ENCODE peak calls at places on chromosomes 5 and 9, in eight cellular contexts. One of them, this sample, is unnamed.

GRCh38 chr5:18101532-18101931 is 467.3 kb downstream of the TAF11L14 start:
- DNase-seq in A549: no peak
- DNase-seq in endothelial cell of umbilical vein: no peak
- DNase-seq in upper lobe of left lung: no peak
- DNase-seq in vagina: no peak
- DNase-seq in HepG2: no peak
- DNase-seq in ovary: no peak
- DNase-seq in heart left ventricle: no peak
- DNase-seq in this sample: no peak

GRCh38 chr9:125409217-125409636 is 147.6 kb downstream of the GAPVD1 start:
- DNase-seq in A549: peak
- DNase-seq in endothelial cell of umbilical vein: no peak
- DNase-seq in upper lobe of left lung: peak
- DNase-seq in vagina: no peak
- DNase-seq in HepG2: no peak
- DNase-seq in ovary: no peak
- DNase-seq in heart left ventricle: peak
- DNase-seq in this sample: no peak

GRCh38 chr9:136610426-136610825 is 52.3 kb upstream of the EGFL7 start:
- DNase-seq in A549: no peak
- DNase-seq in endothelial cell of umbilical vein: no peak
- DNase-seq in upper lobe of left lung: peak
- DNase-seq in vagina: no peak
- DNase-seq in HepG2: no peak
- DNase-seq in ovary: no peak
- DNase-seq in heart left ventricle: no peak
- DNase-seq in this sample: no peak

GRCh38 chr5:78129632-78130031 is 164.9 kb downstream of the AP3B1 start:
- DNase-seq in A549: no peak
- DNase-seq in endothelial cell of umbilical vein: no peak
- DNase-seq in upper lobe of left lung: no peak
- DNase-seq in vagina: no peak
- DNase-seq in HepG2: no peak
- DNase-seq in ovary: no peak
- DNase-seq in heart left ventricle: no peak
- DNase-seq in this sample: no peak

GRCh38 chr5:72394688-72395087 is 74.5 kb downstream of the PTCD2 start:
- DNase-seq in A549: peak
- DNase-seq in endothelial cell of umbilical vein: peak
- DNase-seq in upper lobe of left lung: no peak
- DNase-seq in vagina: no peak
- DNase-seq in HepG2: no peak
- DNase-seq in ovary: no peak
- DNase-seq in heart left ventricle: no peak
- DNase-seq in this sample: no peak

GRCh38 chr5:122093861-122094650 is 16.0 kb upstream of the LOX start:
- DNase-seq in A549: no peak
- DNase-seq in endothelial cell of umbilical vein: no peak
- DNase-seq in upper lobe of left lung: no peak
- DNase-seq in vagina: no peak
- DNase-seq in HepG2: no peak
- DNase-seq in ovary: no peak
- DNase-seq in heart left ventricle: no peak
- DNase-seq in this sample: no peak

GRCh38 chr9:82673904-82674303 is 389.0 kb downstream of the RASEF start:
- DNase-seq in A549: no peak
- DNase-seq in endothelial cell of umbilical vein: no peak
- DNase-seq in upper lobe of left lung: no peak
- DNase-seq in vagina: no peak
- DNase-seq in HepG2: no peak
- DNase-seq in ovary: no peak
- DNase-seq in heart left ventricle: no peak
- DNase-seq in this sample: no peak

GRCh38 chr9:129751841-129752801 is 721 bp downstream of the PTGES start:
- DNase-seq in A549: no peak
- DNase-seq in endothelial cell of umbilical vein: no peak
- DNase-seq in upper lobe of left lung: no peak
- DNase-seq in vagina: no peak
- DNase-seq in HepG2: no peak
- DNase-seq in ovary: no peak
- DNase-seq in heart left ventricle: no peak
- DNase-seq in this sample: no peak

GRCh38 chr9:35842020-35842745 is 13.2 kb downstream of the TMEM8B start:
- DNase-seq in A549: no peak
- DNase-seq in endothelial cell of umbilical vein: no peak
- DNase-seq in upper lobe of left lung: peak
- DNase-seq in vagina: no peak
- DNase-seq in HepG2: no peak
- DNase-seq in ovary: no peak
- DNase-seq in heart left ventricle: no peak
- DNase-seq in this sample: peak

GRCh38 chr9:21455320-21455719 is 15.1 kb downstream of the IFNA1 start:
- DNase-seq in A549: peak
- DNase-seq in endothelial cell of umbilical vein: peak
- DNase-seq in upper lobe of left lung: no peak
- DNase-seq in vagina: no peak
- DNase-seq in HepG2: peak
- DNase-seq in ovary: no peak
- DNase-seq in heart left ventricle: no peak
- DNase-seq in this sample: no peak

GRCh38 chr5:21654-22233 is 70.2 kb upstream of the PLEKHG4B start:
- DNase-seq in A549: peak
- DNase-seq in endothelial cell of umbilical vein: no peak
- DNase-seq in upper lobe of left lung: no peak
- DNase-seq in vagina: no peak
- DNase-seq in HepG2: no peak
- DNase-seq in ovary: no peak
- DNase-seq in heart left ventricle: no peak
- DNase-seq in this sample: no peak

GRCh38 chr5:27437594-27438200 is 399.3 kb upstream of the CDH9 start:
- DNase-seq in A549: no peak
- DNase-seq in endothelial cell of umbilical vein: no peak
- DNase-seq in upper lobe of left lung: no peak
- DNase-seq in vagina: no peak
- DNase-seq in HepG2: no peak
- DNase-seq in ovary: no peak
- DNase-seq in heart left ventricle: no peak
- DNase-seq in this sample: no peak

GRCh38 chr9:108093773-108094675 is 604.5 kb upstream of the KLF4 start:
- DNase-seq in A549: peak
- DNase-seq in endothelial cell of umbilical vein: no peak
- DNase-seq in upper lobe of left lung: no peak
- DNase-seq in vagina: no peak
- DNase-seq in HepG2: peak
- DNase-seq in ovary: no peak
- DNase-seq in heart left ventricle: no peak
- DNase-seq in this sample: no peak

GRCh38 chr5:124596595-124597388 is 149.6 kb downstream of the ZNF608 start:
- DNase-seq in A549: peak
- DNase-seq in endothelial cell of umbilical vein: peak
- DNase-seq in upper lobe of left lung: no peak
- DNase-seq in vagina: no peak
- DNase-seq in HepG2: peak
- DNase-seq in ovary: no peak
- DNase-seq in heart left ventricle: no peak
- DNase-seq in this sample: no peak

GRCh38 chr9:81669011-81669739 is 20.2 kb downstream of the TLE1 start:
- DNase-seq in A549: no peak
- DNase-seq in endothelial cell of umbilical vein: no peak
- DNase-seq in upper lobe of left lung: no peak
- DNase-seq in vagina: no peak
- DNase-seq in HepG2: no peak
- DNase-seq in ovary: no peak
- DNase-seq in heart left ventricle: no peak
- DNase-seq in this sample: no peak

GRCh38 chr5:153081385-153081784 is 409.1 kb upstream of the GRIA1 start:
- DNase-seq in A549: no peak
- DNase-seq in endothelial cell of umbilical vein: no peak
- DNase-seq in upper lobe of left lung: no peak
- DNase-seq in vagina: no peak
- DNase-seq in HepG2: no peak
- DNase-seq in ovary: no peak
- DNase-seq in heart left ventricle: no peak
- DNase-seq in this sample: no peak

GRCh38 chr5:91378683-91379601 is 4.2 kb downstream of the ARRDC3 start:
- DNase-seq in A549: no peak
- DNase-seq in endothelial cell of umbilical vein: peak
- DNase-seq in upper lobe of left lung: no peak
- DNase-seq in vagina: no peak
- DNase-seq in HepG2: no peak
- DNase-seq in ovary: no peak
- DNase-seq in heart left ventricle: no peak
- DNase-seq in this sample: no peak

GRCh38 chr5:91379602-91380490 is 3.3 kb downstream of the ARRDC3 start:
- DNase-seq in A549: peak
- DNase-seq in endothelial cell of umbilical vein: peak
- DNase-seq in upper lobe of left lung: peak
- DNase-seq in vagina: no peak
- DNase-seq in HepG2: peak
- DNase-seq in ovary: peak
- DNase-seq in heart left ventricle: peak
- DNase-seq in this sample: peak

GRCh38 chr5:91381134-91381773 is 1.9 kb downstream of the ARRDC3 start:
- DNase-seq in A549: no peak
- DNase-seq in endothelial cell of umbilical vein: no peak
- DNase-seq in upper lobe of left lung: no peak
- DNase-seq in vagina: no peak
- DNase-seq in HepG2: no peak
- DNase-seq in ovary: no peak
- DNase-seq in heart left ventricle: no peak
- DNase-seq in this sample: no peak

GRCh38 chr5:91381774-91382492 is 1.2 kb downstream of the ARRDC3 start:
- DNase-seq in A549: peak
- DNase-seq in endothelial cell of umbilical vein: peak
- DNase-seq in upper lobe of left lung: no peak
- DNase-seq in vagina: no peak
- DNase-seq in HepG2: peak
- DNase-seq in ovary: peak
- DNase-seq in heart left ventricle: peak
- DNase-seq in this sample: peak

GRCh38 chr5:91380491-91381133 is 2.5 kb downstream of the ARRDC3 start:
- DNase-seq in A549: peak
- DNase-seq in endothelial cell of umbilical vein: peak
- DNase-seq in upper lobe of left lung: peak
- DNase-seq in vagina: peak
- DNase-seq in HepG2: peak
- DNase-seq in ovary: peak
- DNase-seq in heart left ventricle: peak
- DNase-seq in this sample: peak
- TF ChIP-seq POLR2A in A549: no peak
- TF ChIP-seq POLR2A in endothelial cell of umbilical vein: no peak
- TF ChIP-seq POLR2A in upper lobe of left lung: peak
- TF ChIP-seq POLR2A in vagina: peak
- TF ChIP-seq POLR2A in HepG2: peak
- TF ChIP-seq POLR2A in ovary: peak
- TF ChIP-seq POLR2A in heart left ventricle: peak
- TF ChIP-seq POLR2A in this sample: peak

GRCh38 chr9:116564266-116564793 is 122.8 kb upstream of the TRIM32 start:
- DNase-seq in A549: peak
- DNase-seq in endothelial cell of umbilical vein: no peak
- DNase-seq in upper lobe of left lung: no peak
- DNase-seq in vagina: no peak
- DNase-seq in HepG2: no peak
- DNase-seq in ovary: no peak
- DNase-seq in heart left ventricle: no peak
- DNase-seq in this sample: no peak

GRCh38 chr9:116572095-116572748 is 114.9 kb upstream of the TRIM32 start:
- DNase-seq in A549: peak
- DNase-seq in endothelial cell of umbilical vein: peak
- DNase-seq in upper lobe of left lung: peak
- DNase-seq in vagina: no peak
- DNase-seq in HepG2: peak
- DNase-seq in ovary: peak
- DNase-seq in heart left ventricle: peak
- DNase-seq in this sample: peak

GRCh38 chr9:116565986-116566385 is 121.1 kb upstream of the TRIM32 start:
- DNase-seq in A549: no peak
- DNase-seq in endothelial cell of umbilical vein: no peak
- DNase-seq in upper lobe of left lung: no peak
- DNase-seq in vagina: no peak
- DNase-seq in HepG2: no peak
- DNase-seq in ovary: no peak
- DNase-seq in heart left ventricle: no peak
- DNase-seq in this sample: no peak

GRCh38 chr9:116569111-116569510 is 118.0 kb upstream of the TRIM32 start:
- DNase-seq in A549: no peak
- DNase-seq in endothelial cell of umbilical vein: no peak
- DNase-seq in upper lobe of left lung: no peak
- DNase-seq in vagina: no peak
- DNase-seq in HepG2: no peak
- DNase-seq in ovary: no peak
- DNase-seq in heart left ventricle: no peak
- DNase-seq in this sample: no peak

GRCh38 chr9:116566677-116567488 is 120.2 kb upstream of the TRIM32 start:
- DNase-seq in A549: peak
- DNase-seq in endothelial cell of umbilical vein: no peak
- DNase-seq in upper lobe of left lung: no peak
- DNase-seq in vagina: no peak
- DNase-seq in HepG2: peak
- DNase-seq in ovary: no peak
- DNase-seq in heart left ventricle: no peak
- DNase-seq in this sample: no peak
- TF ChIP-seq POLR2A in A549: no peak
- TF ChIP-seq POLR2A in endothelial cell of umbilical vein: no peak
- TF ChIP-seq POLR2A in upper lobe of left lung: no peak
- TF ChIP-seq POLR2A in vagina: no peak
- TF ChIP-seq POLR2A in HepG2: no peak
- TF ChIP-seq POLR2A in ovary: no peak
- TF ChIP-seq POLR2A in heart left ventricle: no peak
- TF ChIP-seq POLR2A in this sample: no peak

GRCh38 chr9:37995348-37995737 is 73.7 kb downstream of the SHB start:
- DNase-seq in A549: no peak
- DNase-seq in endothelial cell of umbilical vein: no peak
- DNase-seq in upper lobe of left lung: no peak
- DNase-seq in vagina: no peak
- DNase-seq in HepG2: no peak
- DNase-seq in ovary: no peak
- DNase-seq in heart left ventricle: no peak
- DNase-seq in this sample: no peak
- TF ChIP-seq POLR2A in A549: no peak
- TF ChIP-seq POLR2A in endothelial cell of umbilical vein: no peak
- TF ChIP-seq POLR2A in upper lobe of left lung: no peak
- TF ChIP-seq POLR2A in vagina: no peak
- TF ChIP-seq POLR2A in HepG2: no peak
- TF ChIP-seq POLR2A in ovary: no peak
- TF ChIP-seq POLR2A in heart left ventricle: no peak
- TF ChIP-seq POLR2A in this sample: no peak

GRCh38 chr5:137975208-137975607 is 57.7 kb downstream of the FAM13B start:
- DNase-seq in A549: no peak
- DNase-seq in endothelial cell of umbilical vein: no peak
- DNase-seq in upper lobe of left lung: no peak
- DNase-seq in vagina: no peak
- DNase-seq in HepG2: no peak
- DNase-seq in ovary: no peak
- DNase-seq in heart left ventricle: no peak
- DNase-seq in this sample: no peak
- TF ChIP-seq POLR2A in A549: no peak
- TF ChIP-seq POLR2A in endothelial cell of umbilical vein: no peak
- TF ChIP-seq POLR2A in upper lobe of left lung: no peak
- TF ChIP-seq POLR2A in vagina: no peak
- TF ChIP-seq POLR2A in HepG2: no peak
- TF ChIP-seq POLR2A in ovary: no peak
- TF ChIP-seq POLR2A in heart left ventricle: no peak
- TF ChIP-seq POLR2A in this sample: no peak

GRCh38 chr5:119021333-119021732 is 33.0 kb upstream of the DTWD2 start:
- DNase-seq in A549: no peak
- DNase-seq in endothelial cell of umbilical vein: no peak
- DNase-seq in upper lobe of left lung: no peak
- DNase-seq in vagina: no peak
- DNase-seq in HepG2: no peak
- DNase-seq in ovary: no peak
- DNase-seq in heart left ventricle: no peak
- DNase-seq in this sample: no peak
- TF ChIP-seq POLR2A in A549: no peak
- TF ChIP-seq POLR2A in endothelial cell of umbilical vein: no peak
- TF ChIP-seq POLR2A in upper lobe of left lung: no peak
- TF ChIP-seq POLR2A in vagina: no peak
- TF ChIP-seq POLR2A in HepG2: no peak
- TF ChIP-seq POLR2A in ovary: no peak
- TF ChIP-seq POLR2A in heart left ventricle: no peak
- TF ChIP-seq POLR2A in this sample: no peak